ENCODE peak calls at places on chromosomes 6 and 20, in eight cellular contexts. N is central memory CD4-positive, alpha-beta T cell; T is T-helper 1 cell; B is mesothelial cell of epicardium; X is stimulated activated CD4-positive, alpha-beta T cell treated with anti-CD3 and anti-CD28 coated beads, Interleukin-2, amount 100 ng/mL, for 48 hours; U is NCI-H146; F is GM12878; Z is activated T-cell treated with anti-CD3 and anti-CD28 coated beads, Interleukin-2, amount 50 U/mL, for 4 hours. L is an unnamed sample.

GRCh38 chr6:129608886-129609540 is 101.0 kb downstream of the ARHGAP18 start:
- DNase-seq in N (no peak), T (no peak), B (no peak), X (no peak), U (no peak), F (no peak), Z (no peak), L (no peak)

GRCh38 chr6:13159295-13159694 is 169.0 kb downstream of the TBC1D7 start:
- DNase-seq in N (no peak), T (no peak), B (no peak), X (no peak), U (no peak), F (no peak), Z (no peak), L (no peak)

GRCh38 chr6:678515-678914 is 14.4 kb downstream of the EXOC2 start:
- DNase-seq in N (no peak), T (no peak), B (no peak), X (no peak), U (no peak), F (no peak), Z (no peak), L (no peak)

GRCh38 chr6:44495036-44495901 is 107.8 kb downstream of the CDC5L start:
- DNase-seq in N (no peak), T (no peak), B (peak; percentile 36), X (no peak), U (no peak), F (no peak), Z (no peak), L (no peak)

GRCh38 chr20:11261533-11262000 is 587.8 kb upstream of the JAG1 start:
- DNase-seq in N (no peak), T (no peak), B (no peak), X (no peak), U (no peak), F (peak; percentile 38), Z (no peak), L (no peak)

GRCh38 chr20:62902926-62903615 is 23.2 kb downstream of the DIDO1 start:
- DNase-seq in N (no peak), T (no peak), B (no peak), X (no peak), U (no peak), F (no peak), Z (no peak), L (peak; percentile 23)

GRCh38 chr6:135170238-135170637 is 10.9 kb upstream of the MYB start:
- DNase-seq in N (no peak), T (no peak), B (no peak), X (no peak), U (no peak), F (no peak), Z (no peak), L (no peak)

GRCh38 chr6:28488916-28489365 is 26.7 kb downstream of the GPX6 start:
- DNase-seq in N (no peak), T (no peak), B (no peak), X (peak; percentile 39), U (peak; percentile 23), F (peak; percentile 66), Z (no peak), L (no peak)